ENCODE peak calls at places on chromosomes 11 and 22, in ten cellular contexts. P is NCI-H345; E is A673; S is sigmoid colon; D is fibroblast of lung; Q is adrenal gland; I is activated naive CD8-positive, alpha-beta T cell treated with anti-CD3 and anti-CD28 coated beads, Interleukin-2, amount 50 U/mL, for 24 hours; J is KG1; B is HAP-1; N is SHP77 treated with DMSO at 0.1 percent for 48 hours. G is an unnamed sample.
A peak's percentile ranks its signal among the peaks of the same experiment; 100 is the strongest.

GRCh38 chr11:10623797-10624761 is 55.6 kb upstream of the LYVE1 start:
- DNase-seq in S (peak; percentile 76), I (peak; percentile 25), D (no peak), J (no peak), P (peak; percentile 40), B (peak; percentile 60), E (peak; percentile 53), N (no peak), Q (peak; percentile 43), G (peak; percentile 19)

GRCh38 chr22:44369916-44370804 is 57.4 kb upstream of the SHISAL1 start:
- DNase-seq in E (no peak), S (peak; percentile 42), B (no peak), P (no peak), N (no peak), I (no peak), Q (peak; percentile 8), D (no peak), J (no peak), G (no peak)

GRCh38 chr11:28245131-28245530 is 136.9 kb downstream of the METTL15 start:
- DNase-seq in N (no peak), J (no peak), D (peak; percentile 90), P (no peak), B (no peak), Q (no peak), E (no peak), S (no peak), I (no peak), G (no peak)

GRCh38 chr11:113896156-113896879 is 8.3 kb upstream of the HTR3B start:
- DNase-seq in S (no peak), N (no peak), P (peak; percentile 35), B (peak; percentile 55), D (peak; percentile 6), E (peak; percentile 67), J (peak; percentile 40), Q (no peak), I (peak; percentile 16), G (peak; percentile 7)

GRCh38 chr11:47768090-47768620 is 1.0 kb upstream of the FNBP4 start:
- DNase-seq in N (peak; percentile 70), E (peak; percentile 94), S (peak; percentile 86), Q (peak; percentile 70), I (peak; percentile 38), B (peak; percentile 80), J (no peak), D (peak; percentile 68), P (peak; percentile 84), G (peak; percentile 83)

GRCh38 chr11:71470956-71471355 is 18.0 kb downstream of the NADSYN1 start:
- DNase-seq in P (no peak), I (no peak), S (peak; percentile 18), N (no peak), B (no peak), E (no peak), Q (no peak), D (no peak), J (no peak), G (no peak)

GRCh38 chr11:129992161-129992944 is 10.3 kb downstream of the PRDM10 start:
- DNase-seq in J (peak; percentile 39), P (peak; percentile 50), N (peak; percentile 68), Q (peak; percentile 56), D (peak; percentile 46), E (no peak), I (peak; percentile 12), S (no peak), B (peak; percentile 33), G (no peak)

GRCh38 chr11:119593346-119593745 is 135.7 kb downstream of the NECTIN1 start:
- DNase-seq in E (no peak), S (no peak), P (no peak), I (no peak), D (no peak), Q (no peak), B (no peak), N (no peak), J (no peak), G (no peak)

GRCh38 chr22:17268501-17269223 is 49.4 kb upstream of the ADA2 start:
- DNase-seq in P (no peak), N (no peak), Q (no peak), D (no peak), E (peak; percentile 29), I (no peak), J (no peak), S (no peak), B (no peak), G (no peak)

GRCh38 chr22:20408891-20409290 is 14.9 kb downstream of the ZNF74 start:
- DNase-seq in P (no peak), E (no peak), J (no peak), D (no peak), Q (no peak), N (no peak), B (no peak), S (peak; percentile 14), I (no peak), G (no peak)

GRCh38 chr11:32365192-32365591 is 70.1 kb downstream of the WT1 start:
- DNase-seq in N (no peak), J (no peak), Q (no peak), D (no peak), S (no peak), P (no peak), E (no peak), B (no peak), I (no peak), G (no peak)

GRCh38 chr11:26764825-26765224 is 43.0 kb upstream of the SLC5A12 start:
- DNase-seq in I (no peak), B (no peak), Q (no peak), D (no peak), S (no peak), E (no peak), N (no peak), J (no peak), P (no peak), G (no peak)

GRCh38 chr11:44766972-44767278 is 40.2 kb downstream of the TSPAN18 start:
- DNase-seq in D (peak; percentile 36), I (no peak), B (no peak), J (no peak), P (no peak), N (no peak), S (no peak), E (no peak), Q (no peak), G (no peak)

GRCh38 chr11:67006029-67006884 is 16.7 kb upstream of the SYT12 start:
- DNase-seq in Q (peak; percentile 51), P (no peak), S (no peak), E (peak; percentile 83), B (peak; percentile 81), N (no peak), J (no peak), D (peak; percentile 18), I (peak; percentile 14), G (peak; percentile 48)

GRCh38 chr11:73990727-73991126 is 8.1 kb upstream of the UCP2 start:
- DNase-seq in S (no peak), I (no peak), Q (no peak), N (no peak), P (peak; percentile 65), J (no peak), D (no peak), E (no peak), B (no peak), G (no peak)

GRCh38 chr11:79393362-79394043 is 47.3 kb downstream of the TENM4 start:
- DNase-seq in D (no peak), S (no peak), I (no peak), N (no peak), B (peak; percentile 77), P (peak; percentile 44), J (no peak), E (no peak), Q (no peak), G (no peak)

GRCh38 chr11:763073-763463 is 14.2 kb downstream of the GATD1 start:
- DNase-seq in N (no peak), B (no peak), J (no peak), P (peak; percentile 27), S (no peak), Q (no peak), D (no peak), I (no peak), E (no peak), G (no peak)

GRCh38 chr11:1832989-1833365 is 1.8 kb upstream of the SYT8 start:
- DNase-seq in B (no peak), N (no peak), S (no peak), P (no peak), Q (no peak), I (no peak), J (no peak), E (no peak), D (no peak), G (no peak)

GRCh38 chr11:65211293-65212105 is 29.8 kb downstream of the CAPN1 start:
- DNase-seq in S (peak; percentile 61), Q (peak; percentile 10), P (no peak), I (no peak), N (no peak), B (no peak), E (no peak), D (no peak), J (no peak), G (no peak)

GRCh38 chr11:60891103-60891741 is 15.2 kb downstream of the PRPF19 start:
- DNase-seq in J (no peak), E (no peak), I (no peak), N (no peak), B (no peak), Q (peak; percentile 77), D (peak; percentile 35), P (no peak), S (no peak), G (no peak)

GRCh38 chr11:84899740-84900139 is 727.4 kb downstream of the DLG2 start:
- DNase-seq in S (no peak), E (peak; percentile 33), J (no peak), P (no peak), D (peak; percentile 61), I (no peak), Q (no peak), N (peak; percentile 19), B (peak; percentile 17), G (no peak)

GRCh38 chr11:73866095-73866579 is 10.5 kb downstream of the COA4 start:
- DNase-seq in B (no peak), D (peak; percentile 68), N (no peak), P (no peak), E (no peak), I (no peak), J (no peak), S (no peak), Q (peak; percentile 49), G (peak; percentile 84)

GRCh38 chr22:39724857-39725256 is 154.3 kb downstream of the CACNA1I start:
- DNase-seq in S (no peak), P (no peak), Q (no peak), I (no peak), N (no peak), E (no peak), D (no peak), B (no peak), J (no peak), G (no peak)

GRCh38 chr22:42389137-42389536 is 43.1 kb downstream of the NFAM1 start:
- DNase-seq in I (no peak), P (peak; percentile 30), S (no peak), E (no peak), D (no peak), B (no peak), J (no peak), Q (no peak), N (peak; percentile 58), G (no peak)

GRCh38 chr11:112498701-112499100 is 238.0 kb upstream of the PLET1 start:
- DNase-seq in E (no peak), Q (no peak), J (no peak), B (no peak), S (no peak), D (no peak), P (no peak), I (no peak), N (no peak), G (no peak)

GRCh38 chr11:93608280-93608862 is 53.1 kb upstream of the CEP295 start:
- DNase-seq in I (no peak), B (no peak), Q (no peak), S (no peak), E (no peak), P (no peak), J (no peak), D (no peak), N (no peak), G (no peak)

GRCh38 chr11:43582024-43582836 is 98.3 kb upstream of the HSD17B12 start:
- DNase-seq in S (no peak), J (no peak), Q (no peak), N (no peak), B (no peak), P (no peak), E (no peak), I (no peak), D (no peak), G (no peak)

GRCh38 chr22:28245579-28246224 is 326.6 kb upstream of the PITPNB start:
- DNase-seq in P (no peak), B (no peak), I (no peak), D (peak; percentile 53), J (no peak), S (no peak), N (no peak), E (no peak), Q (no peak), G (no peak)

G was measured in MG63.